ENCODE peak calls at places on chromosomes 13 and 19, in eight cellular contexts. A, D, X, V, B, W, R and T are unnamed samples.

GRCh38 chr13:18954254-18954653 is 227.4 kb downstream of the TUBA3C start:
- DNase-seq in R (no peak), A (no peak), B (no peak), D (no peak), W (no peak), X (no peak), V (no peak), T (no peak)

GRCh38 chr13:29676535-29676934 is 81.0 kb upstream of the SLC7A1 start:
- DNase-seq in X (no peak), A (no peak), V (no peak), R (no peak), D (no peak), W (no peak), B (peak; percentile 55), T (no peak)

GRCh38 chr19:7856277-7856581 is 18.0 kb downstream of the PRR36 start:
- DNase-seq in D (no peak), R (no peak), W (no peak), V (no peak), X (no peak), A (no peak), B (no peak), T (no peak)

GRCh38 chr13:74329978-74330377 is 195.8 kb upstream of the KLF12 start:
- DNase-seq in B (peak; percentile 7), A (no peak), D (no peak), V (no peak), R (no peak), X (no peak), W (no peak), T (no peak)

GRCh38 chr19:53865918-53866696 is 1.6 kb upstream of the MYADM start:
- DNase-seq in X (peak; percentile 72), A (peak; percentile 80), V (peak; percentile 81), D (peak; percentile 89), B (peak; percentile 66), W (no peak), R (peak; percentile 44), T (peak; percentile 57)

GRCh38 chr13:97810152-97810551 is 143.3 kb upstream of the IPO5 start:
- DNase-seq in V (no peak), D (no peak), A (no peak), B (peak; percentile 5), X (no peak), W (no peak), R (no peak), T (no peak)

GRCh38 chr13:45321230-45321629 is 19.8 kb downstream of the TPT1 start:
- DNase-seq in X (no peak), B (no peak), A (no peak), D (no peak), R (no peak), W (no peak), V (no peak), T (no peak)

GRCh38 chr19:55080915-55081772 is 5.5 kb downstream of the EPS8L1 start:
- DNase-seq in W (peak; percentile 78), B (peak; percentile 45), A (peak; percentile 86), D (peak; percentile 84), R (peak; percentile 94), X (peak; percentile 91), V (peak; percentile 93), T (peak; percentile 84)

GRCh38 chr19:49790866-49791265 is 22.2 kb downstream of the FUZ start:
- DNase-seq in A (no peak), B (no peak), W (no peak), V (no peak), D (peak; percentile 59), R (peak; percentile 37), X (no peak), T (no peak)

DNA sequence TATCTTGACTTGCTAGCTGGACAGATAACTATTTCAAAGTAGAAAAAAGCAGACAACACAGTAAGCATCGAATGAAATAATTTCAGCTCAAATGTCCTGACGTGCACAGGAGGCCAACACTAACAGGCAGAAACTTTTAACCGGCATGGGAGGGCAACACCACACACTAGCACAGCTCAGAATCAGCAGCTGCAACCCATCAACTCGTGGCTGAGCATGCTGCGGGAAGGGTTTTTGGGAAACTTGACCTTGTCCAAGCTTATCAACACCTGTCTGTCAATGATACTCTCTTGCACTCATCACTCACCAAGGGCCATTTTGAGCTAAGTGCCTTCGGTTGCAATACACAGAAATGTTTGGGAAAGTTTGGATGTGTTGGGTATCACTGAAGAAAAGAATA is 483.8 kb downstream of the TSHZ3 start:
- DNase-seq in R (no peak), W (no peak), X (no peak), V (no peak), A (no peak), B (no peak), D (no peak), T (no peak)
- H3K4me3 ChIP-seq in R (no peak overlapping the region), W (no peak overlapping the region), X (no peak overlapping the region), V (no peak overlapping the region), A (no peak overlapping the region), B (no peak overlapping the region), D (no peak overlapping the region), T (no peak overlapping the region)

GRCh38 chr19:5627395-5627904 is 4.6 kb downstream of the SAFB start:
- DNase-seq in X (peak; percentile 78), R (peak; percentile 49), D (peak; percentile 79), V (peak; percentile 50), A (no peak), W (no peak), B (peak; percentile 45), T (no peak)
- H3K4me1 ChIP-seq in X (peaks cover 72% of the 10 kb centered on the region), R (peaks cover 41% of the 10 kb centered on the region), D (peaks cover 79% of the 10 kb centered on the region), V (peaks cover 33% of the 10 kb centered on the region), A (peaks cover 3% of the 10 kb centered on the region), W (peaks cover 8% of the 10 kb centered on the region), B (peaks cover 23% of the 10 kb centered on the region), T (peaks cover 75% of the 10 kb centered on the region)

GRCh38 chr13:111116830-111117229 is 1.7 kb downstream of the ARHGEF7 start:
- DNase-seq in B (no peak), X (no peak), R (no peak), D (no peak), W (no peak), V (no peak), A (no peak), T (no peak)
- H3K4me3 ChIP-seq in B (peak overlapping the region; percentile 59), X (no peak overlapping the region), R (no peak overlapping the region), D (peak overlapping the region; percentile 87), W (no peak overlapping the region), V (no peak overlapping the region), A (no peak overlapping the region), T (no peak overlapping the region)

DNA sequence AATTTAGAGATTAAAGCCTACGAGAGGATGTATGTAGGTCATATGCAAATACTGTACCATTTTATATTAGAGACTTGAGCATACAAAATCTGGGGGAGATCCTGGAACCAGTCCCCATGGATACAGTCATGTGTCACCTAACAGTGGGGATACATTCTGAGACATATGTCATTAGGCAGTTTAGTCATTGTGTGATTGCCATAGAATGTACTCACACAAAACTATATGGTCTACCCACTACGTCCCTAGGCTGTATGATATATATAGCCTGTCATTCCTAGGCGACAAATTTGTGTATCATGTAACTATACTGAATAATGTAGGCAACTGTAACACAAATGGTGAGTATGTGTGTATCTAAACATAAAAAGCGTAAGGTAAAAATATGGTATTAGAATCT is 62.8 kb downstream of the WDFY2 start:
- DNase-seq in V (no peak), R (no peak), X (no peak), D (no peak), A (no peak), W (no peak), B (no peak), T (no peak)
- H3K4me1 ChIP-seq in V (no peaks in the 10 kb centered on the region), R (no peaks in the 10 kb centered on the region), X (peaks cover 33% of the 10 kb centered on the region), D (peaks cover 11% of the 10 kb centered on the region), A (no peaks in the 10 kb centered on the region), W (peaks cover 36% of the 10 kb centered on the region), B (peaks cover 20% of the 10 kb centered on the region), T (peaks cover 44% of the 10 kb centered on the region)

GRCh38 chr13:43269037-43269476 is 245.7 kb downstream of the DNAJC15 start:
- DNase-seq in W (peak; percentile 76), D (no peak), V (peak; percentile 62), X (peak; percentile 62), R (no peak), A (no peak), B (peak; percentile 99), T (no peak)

GRCh38 chr13:43270043-43270830 is 246.9 kb downstream of the DNAJC15 start:
- DNase-seq in B (peak; percentile 62), A (no peak), X (no peak), V (no peak), D (no peak), R (no peak), W (peak; percentile 98), T (no peak)

GRCh38 chr13:43267916-43268315 is 244.5 kb downstream of the DNAJC15 start:
- DNase-seq in R (no peak), V (no peak), D (no peak), B (no peak), A (no peak), W (no peak), X (no peak), T (no peak)

GRCh38 chr13:43266953-43267615 is 243.7 kb downstream of the DNAJC15 start:
- DNase-seq in X (no peak), D (no peak), V (no peak), B (no peak), A (no peak), W (no peak), R (no peak), T (no peak)

GRCh38 chr13:43268632-43269031 is 245.2 kb downstream of the DNAJC15 start:
- DNase-seq in W (no peak), R (no peak), X (no peak), A (no peak), V (no peak), B (no peak), D (no peak), T (no peak)
- H3K4me3 ChIP-seq in W (no peak overlapping the region), R (no peak overlapping the region), X (no peak overlapping the region), A (no peak overlapping the region), V (no peak overlapping the region), B (no peak overlapping the region), D (no peak overlapping the region), T (no peak overlapping the region)

GRCh38 chr19:2503521-2504109 is 27.7 kb downstream of the GADD45B start:
- DNase-seq in R (no peak), V (no peak), B (peak; percentile 85), X (peak; percentile 45), A (no peak), W (no peak), D (no peak), T (peak; percentile 34)
- H3K4me1 ChIP-seq in R (peaks cover 8% of the 10 kb centered on the region), V (no peaks in the 10 kb centered on the region), B (peaks cover 10% of the 10 kb centered on the region), X (peaks cover 14% of the 10 kb centered on the region), A (no peaks in the 10 kb centered on the region), W (peaks cover 3% of the 10 kb centered on the region), D (peaks cover 6% of the 10 kb centered on the region), T (peaks cover 26% of the 10 kb centered on the region)

DNA sequence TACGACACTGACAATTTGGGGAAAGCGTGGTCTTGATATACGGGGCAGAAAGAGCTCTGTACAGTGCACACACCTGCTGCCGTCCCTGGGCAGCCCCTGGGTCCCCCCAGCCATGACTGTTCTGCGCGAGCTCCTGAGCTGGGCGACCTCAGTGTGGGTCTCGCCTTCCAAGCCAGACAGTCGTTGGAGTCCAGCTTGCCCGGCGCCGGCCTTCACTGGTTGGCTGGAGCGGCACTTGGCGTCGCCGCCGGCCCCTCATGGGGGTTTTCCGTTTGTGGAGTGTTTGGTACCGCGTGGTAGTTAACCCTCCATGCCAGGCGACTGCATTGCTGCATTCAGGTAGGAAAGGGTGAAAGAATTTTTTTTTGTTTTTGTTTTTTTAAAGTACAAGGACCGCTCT is 11.0 kb upstream of the RPS15 start:
- DNase-seq in D (no peak), R (no peak), X (no peak), W (no peak), A (no peak), B (no peak), V (no peak), T (no peak)
- H3K4me3 ChIP-seq in D (no peak overlapping the region), R (no peak overlapping the region), X (no peak overlapping the region), W (no peak overlapping the region), A (no peak overlapping the region), B (no peak overlapping the region), V (no peak overlapping the region), T (no peak overlapping the region)